ENCODE peak calls at places on chromosome 20, in eight cellular contexts. I is DMS153; K is endothelial cell of umbilical vein; B is KG1; W is CD8-positive, alpha-beta T cell; C is retina; O is NCI-H345; G is activated naive CD8-positive, alpha-beta T cell treated with anti-CD3 and anti-CD28 coated beads, Interleukin-2, amount 50 U/mL, for 24 hours. M is an unnamed sample.

GRCh38 chr20:9417665-9418064 is 96.7 kb upstream of the LAMP5 start:
- DNase-seq in B (no peak), C (no peak), O (no peak), I (no peak), G (no peak), K (no peak), W (no peak), M (no peak)

GRCh38 chr20:37538003-37538402 is 10.3 kb upstream of the BLCAP start:
- DNase-seq in W (no peak), O (no peak), G (no peak), K (no peak), C (no peak), I (no peak), B (no peak), M (no peak)

GRCh38 chr20:6654490-6655247 is 112.8 kb upstream of the BMP2 start:
- DNase-seq in W (no peak), K (no peak), I (no peak), B (no peak), O (no peak), G (no peak), C (no peak), M (no peak)

GRCh38 chr20:50438986-50439407 is 71.2 kb upstream of the PTPN1 start:
- DNase-seq in O (no peak), I (no peak), K (no peak), C (no peak), G (peak), W (no peak), B (no peak), M (no peak)

GRCh38 chr20:4192378-4193048 is 177.2 kb upstream of the RNF24 start:
- DNase-seq in W (no peak), O (no peak), K (no peak), C (no peak), I (no peak), G (no peak), B (no peak), M (no peak)

GRCh38 chr20:50635676-50636600 is 55.4 kb downstream of the RIPOR3 start:
- DNase-seq in W (peak), K (peak), O (peak), I (no peak), C (peak), G (peak), B (peak), M (peak)

GRCh38 chr20:13883425-13883824 is 98.6 kb downstream of the NDUFAF5 start:
- DNase-seq in C (no peak), W (no peak), B (no peak), G (no peak), O (peak), K (no peak), I (no peak), M (no peak)

GRCh38 chr20:34558320-34559202 is at the start of gene MAP1LC3A:
- DNase-seq in O (peak), C (peak), W (peak), I (peak), G (peak), B (no peak), K (peak), M (peak)

GRCh38 chr20:32560989-32561830 is 23.9 kb downstream of the NOL4L start:
- DNase-seq in W (no peak), I (peak), B (no peak), C (peak), G (peak), O (peak), K (no peak), M (no peak)

GRCh38 chr20:57941572-57942381 is 232.0 kb upstream of the PMEPA1 start:
- DNase-seq in B (no peak), K (no peak), W (no peak), I (peak), C (no peak), O (no peak), G (no peak), M (no peak)